ENCODE peak calls at places on chromosomes 4 and X, in nine cellular contexts. N is NCI-H1105; L is lung microvascular endothelial cell; I is adrenal gland; H is GM10248; U is mucosa of gallbladder; X is adipocyte; J is activated naive CD8-positive, alpha-beta T cell treated with anti-CD3 and anti-CD28 coated beads, Interleukin-2, amount 10 ng/mL, durations not matched to agents 7 days and 5 days; Q is stimulated activated CD4-positive, alpha-beta T cell treated with anti-CD3 and anti-CD28 coated beads, Interleukin-1b, Interleukin-23, amount 100 ng/mL, for 24 hours. E is an unnamed sample.

GRCh38 chr4:55549888-55550287 is 3.2 kb upstream of the CLOCK start:
- DNase-seq in L (no peak), N (no peak), U (no peak), H (no peak), Q (no peak), J (no peak), I (no peak), X (peak; percentile 62), E (peak; percentile 72)

GRCh38 chr4:4867745-4868505 is 8.5 kb downstream of the MSX1 start:
- DNase-seq in N (no peak), J (no peak), I (no peak), X (no peak), H (no peak), U (no peak), L (no peak), Q (no peak), E (no peak)

GRCh38 chr4:85127653-85128052 is 161.2 kb upstream of the WDFY3 start:
- DNase-seq in Q (no peak), L (peak; percentile 45), U (no peak), H (peak; percentile 37), X (peak; percentile 22), N (no peak), I (no peak), J (no peak), E (no peak)

GRCh38 chrX:153970398-153971123 is 1.1 kb downstream of the HCFC1 start:
- DNase-seq in N (peak; percentile 70), J (no peak), X (peak; percentile 60), Q (no peak), H (peak; percentile 60), L (peak; percentile 59), U (no peak), I (peak; percentile 67), E (no peak)

GRCh38 chr4:183987529-183987946 is 82.4 kb downstream of the STOX2 start:
- DNase-seq in U (peak; percentile 72), I (peak; percentile 77), N (peak; percentile 39), J (no peak), L (no peak), Q (no peak), H (no peak), X (no peak), E (peak; percentile 16)

GRCh38 chr4:186823989-186824388 is 100.3 kb upstream of the FAT1 start:
- DNase-seq in J (no peak), U (no peak), X (peak; percentile 57), H (no peak), Q (no peak), L (no peak), I (no peak), N (no peak), E (no peak)

GRCh38 chr4:176635372-176636261 is 157.1 kb downstream of the VEGFC start:
- DNase-seq in H (no peak), X (no peak), Q (no peak), I (peak; percentile 37), N (no peak), J (no peak), U (no peak), L (no peak), E (no peak)

GRCh38 chr4:70559216-70559830 is 32.7 kb upstream of the AMBN start:
- DNase-seq in U (peak; percentile 52), J (no peak), L (peak; percentile 55), I (peak; percentile 35), N (no peak), Q (peak; percentile 1), H (peak; percentile 67), X (peak; percentile 81), E (no peak)

GRCh38 chrX:121649414-121649813 is 602.0 kb downstream of the GLUD2 start:
- DNase-seq in Q (no peak), J (no peak), I (no peak), U (no peak), H (peak; percentile 15), L (no peak), X (no peak), N (no peak), E (no peak)